ENCODE peak calls at places on chromosomes 5 and 9, in nine cellular contexts. One of them, this sample, is unnamed.

GRCh38 chr9:113649054-113649453 is 185.5 kb downstream of the RGS3 start:
- DNase-seq in NCI-H2081: peak
- DNase-seq in IMR-90: peak
- DNase-seq in GM12865: no peak
- DNase-seq in activated CD8-positive, alpha-beta memory T cell treated with anti-CD3 and anti-CD28 coated beads for 24 hours: no peak
- DNase-seq in HEK293T: no peak
- DNase-seq in WERI-Rb-1: no peak
- DNase-seq in NCI-H1105 treated with DMSO at 0.1 percent for 48 hours: peak
- DNase-seq in iris pigment epithelial cell: no peak
- DNase-seq in this sample: no peak

GRCh38 chr5:135391123-135391868 is 7.7 kb downstream of the MACROH2A1 start:
- DNase-seq in IMR-90: peak
- DNase-seq in iris pigment epithelial cell: peak
- DNase-seq in WERI-Rb-1: no peak
- DNase-seq in NCI-H2081: no peak
- DNase-seq in activated CD8-positive, alpha-beta memory T cell treated with anti-CD3 and anti-CD28 coated beads for 24 hours: no peak
- DNase-seq in HEK293T: no peak
- DNase-seq in NCI-H1105 treated with DMSO at 0.1 percent for 48 hours: no peak
- DNase-seq in GM12865: no peak
- DNase-seq in this sample: no peak

GRCh38 chr5:123215929-123216702 is 127.1 kb downstream of the PRDM6 start:
- DNase-seq in GM12865: peak
- DNase-seq in activated CD8-positive, alpha-beta memory T cell treated with anti-CD3 and anti-CD28 coated beads for 24 hours: no peak
- DNase-seq in IMR-90: no peak
- DNase-seq in iris pigment epithelial cell: no peak
- DNase-seq in NCI-H1105 treated with DMSO at 0.1 percent for 48 hours: peak
- DNase-seq in NCI-H2081: no peak
- DNase-seq in HEK293T: no peak
- DNase-seq in WERI-Rb-1: no peak
- DNase-seq in this sample: no peak

GRCh38 chr9:132749316-132749715 is 79.1 kb downstream of the GTF3C4 start:
- DNase-seq in HEK293T: no peak
- DNase-seq in activated CD8-positive, alpha-beta memory T cell treated with anti-CD3 and anti-CD28 coated beads for 24 hours: peak
- DNase-seq in iris pigment epithelial cell: no peak
- DNase-seq in GM12865: no peak
- DNase-seq in IMR-90: no peak
- DNase-seq in NCI-H2081: no peak
- DNase-seq in WERI-Rb-1: no peak
- DNase-seq in NCI-H1105 treated with DMSO at 0.1 percent for 48 hours: no peak
- DNase-seq in this sample: no peak

GRCh38 chr9:87547665-87548064 is 50.0 kb downstream of the DAPK1 start:
- DNase-seq in NCI-H1105 treated with DMSO at 0.1 percent for 48 hours: no peak
- DNase-seq in iris pigment epithelial cell: peak
- DNase-seq in IMR-90: no peak
- DNase-seq in HEK293T: no peak
- DNase-seq in NCI-H2081: no peak
- DNase-seq in GM12865: no peak
- DNase-seq in activated CD8-positive, alpha-beta memory T cell treated with anti-CD3 and anti-CD28 coated beads for 24 hours: no peak
- DNase-seq in WERI-Rb-1: peak
- DNase-seq in this sample: no peak

GRCh38 chr5:175814676-175815075 is 56.7 kb upstream of the CPLX2 start:
- DNase-seq in iris pigment epithelial cell: peak
- DNase-seq in NCI-H2081: no peak
- DNase-seq in NCI-H1105 treated with DMSO at 0.1 percent for 48 hours: no peak
- DNase-seq in GM12865: no peak
- DNase-seq in IMR-90: peak
- DNase-seq in activated CD8-positive, alpha-beta memory T cell treated with anti-CD3 and anti-CD28 coated beads for 24 hours: no peak
- DNase-seq in HEK293T: no peak
- DNase-seq in WERI-Rb-1: no peak
- DNase-seq in this sample: no peak

GRCh38 chr5:8842906-8843590 is 702.8 kb downstream of the SEMA5A start:
- DNase-seq in NCI-H1105 treated with DMSO at 0.1 percent for 48 hours: no peak
- DNase-seq in NCI-H2081: peak
- DNase-seq in GM12865: no peak
- DNase-seq in iris pigment epithelial cell: peak
- DNase-seq in IMR-90: peak
- DNase-seq in HEK293T: no peak
- DNase-seq in WERI-Rb-1: peak
- DNase-seq in activated CD8-positive, alpha-beta memory T cell treated with anti-CD3 and anti-CD28 coated beads for 24 hours: no peak
- DNase-seq in this sample: no peak

GRCh38 chr5:178827636-178828035 is 32.1 kb upstream of the ZNF354B start:
- DNase-seq in activated CD8-positive, alpha-beta memory T cell treated with anti-CD3 and anti-CD28 coated beads for 24 hours: no peak
- DNase-seq in WERI-Rb-1: no peak
- DNase-seq in iris pigment epithelial cell: no peak
- DNase-seq in HEK293T: no peak
- DNase-seq in GM12865: no peak
- DNase-seq in IMR-90: no peak
- DNase-seq in NCI-H2081: no peak
- DNase-seq in NCI-H1105 treated with DMSO at 0.1 percent for 48 hours: no peak
- DNase-seq in this sample: no peak

GRCh38 chr9:114668146-114668545 is 10.5 kb upstream of the TEX53 start:
- DNase-seq in iris pigment epithelial cell: no peak
- DNase-seq in IMR-90: no peak
- DNase-seq in NCI-H1105 treated with DMSO at 0.1 percent for 48 hours: no peak
- DNase-seq in HEK293T: no peak
- DNase-seq in NCI-H2081: no peak
- DNase-seq in activated CD8-positive, alpha-beta memory T cell treated with anti-CD3 and anti-CD28 coated beads for 24 hours: no peak
- DNase-seq in GM12865: no peak
- DNase-seq in WERI-Rb-1: peak
- DNase-seq in this sample: no peak

GRCh38 chr9:27792971-27793689 is 219.8 kb upstream of the C9orf72 start:
- DNase-seq in IMR-90: no peak
- DNase-seq in NCI-H1105 treated with DMSO at 0.1 percent for 48 hours: no peak
- DNase-seq in activated CD8-positive, alpha-beta memory T cell treated with anti-CD3 and anti-CD28 coated beads for 24 hours: no peak
- DNase-seq in WERI-Rb-1: no peak
- DNase-seq in HEK293T: no peak
- DNase-seq in NCI-H2081: no peak
- DNase-seq in GM12865: peak
- DNase-seq in iris pigment epithelial cell: no peak
- DNase-seq in this sample: no peak

GRCh38 chr5:36078430-36078829 is 11.7 kb upstream of the UGT3A2 start:
- DNase-seq in NCI-H2081: peak
- DNase-seq in HEK293T: no peak
- DNase-seq in activated CD8-positive, alpha-beta memory T cell treated with anti-CD3 and anti-CD28 coated beads for 24 hours: no peak
- DNase-seq in NCI-H1105 treated with DMSO at 0.1 percent for 48 hours: no peak
- DNase-seq in iris pigment epithelial cell: no peak
- DNase-seq in GM12865: no peak
- DNase-seq in IMR-90: no peak
- DNase-seq in WERI-Rb-1: no peak
- DNase-seq in this sample: no peak

GRCh38 chr5:173268750-173269580 is 34.0 kb upstream of the NKX2-5 start:
- DNase-seq in WERI-Rb-1: peak
- DNase-seq in NCI-H2081: no peak
- DNase-seq in activated CD8-positive, alpha-beta memory T cell treated with anti-CD3 and anti-CD28 coated beads for 24 hours: no peak
- DNase-seq in iris pigment epithelial cell: no peak
- DNase-seq in HEK293T: no peak
- DNase-seq in IMR-90: no peak
- DNase-seq in GM12865: no peak
- DNase-seq in NCI-H1105 treated with DMSO at 0.1 percent for 48 hours: no peak
- DNase-seq in this sample: no peak

GRCh38 chr5:80492741-80493140 is 4.8 kb downstream of the FAM151B start:
- DNase-seq in WERI-Rb-1: no peak
- DNase-seq in NCI-H1105 treated with DMSO at 0.1 percent for 48 hours: no peak
- DNase-seq in iris pigment epithelial cell: no peak
- DNase-seq in GM12865: peak
- DNase-seq in HEK293T: no peak
- DNase-seq in activated CD8-positive, alpha-beta memory T cell treated with anti-CD3 and anti-CD28 coated beads for 24 hours: no peak
- DNase-seq in IMR-90: no peak
- DNase-seq in NCI-H2081: no peak
- DNase-seq in this sample: no peak

GRCh38 chr9:129162901-129163670 is 15.0 kb downstream of the IER5L start:
- DNase-seq in NCI-H2081: no peak
- DNase-seq in IMR-90: peak
- DNase-seq in HEK293T: no peak
- DNase-seq in iris pigment epithelial cell: peak
- DNase-seq in activated CD8-positive, alpha-beta memory T cell treated with anti-CD3 and anti-CD28 coated beads for 24 hours: no peak
- DNase-seq in WERI-Rb-1: no peak
- DNase-seq in GM12865: no peak
- DNase-seq in NCI-H1105 treated with DMSO at 0.1 percent for 48 hours: no peak
- DNase-seq in this sample: no peak

GRCh38 chr9:86943223-86943870 is 4.0 kb downstream of the GAS1 start:
- DNase-seq in WERI-Rb-1: no peak
- DNase-seq in NCI-H1105 treated with DMSO at 0.1 percent for 48 hours: peak
- DNase-seq in iris pigment epithelial cell: peak
- DNase-seq in GM12865: no peak
- DNase-seq in IMR-90: no peak
- DNase-seq in NCI-H2081: no peak
- DNase-seq in activated CD8-positive, alpha-beta memory T cell treated with anti-CD3 and anti-CD28 coated beads for 24 hours: no peak
- DNase-seq in HEK293T: no peak
- DNase-seq in this sample: no peak

GRCh38 chr5:74440341-74440740 is 200.2 kb downstream of the ENC1 start:
- DNase-seq in iris pigment epithelial cell: no peak
- DNase-seq in HEK293T: no peak
- DNase-seq in IMR-90: no peak
- DNase-seq in NCI-H2081: no peak
- DNase-seq in activated CD8-positive, alpha-beta memory T cell treated with anti-CD3 and anti-CD28 coated beads for 24 hours: no peak
- DNase-seq in GM12865: no peak
- DNase-seq in NCI-H1105 treated with DMSO at 0.1 percent for 48 hours: no peak
- DNase-seq in WERI-Rb-1: no peak
- DNase-seq in this sample: no peak

GRCh38 chr5:107381189-107381856 is 289.4 kb downstream of the EFNA5 start:
- DNase-seq in WERI-Rb-1: no peak
- DNase-seq in iris pigment epithelial cell: peak
- DNase-seq in GM12865: no peak
- DNase-seq in HEK293T: no peak
- DNase-seq in activated CD8-positive, alpha-beta memory T cell treated with anti-CD3 and anti-CD28 coated beads for 24 hours: no peak
- DNase-seq in IMR-90: peak
- DNase-seq in NCI-H1105 treated with DMSO at 0.1 percent for 48 hours: no peak
- DNase-seq in NCI-H2081: no peak
- DNase-seq in this sample: no peak

This sample was measured in OCI-LY7.